ENCODE peak calls at places on chromosomes 16 and 17, in four cellular contexts. Z is HepG2; Y is CD8-positive, alpha-beta memory T cell; J is tibial nerve. O is an unnamed sample. For H3K4me1 and H3K27me3, the result is how much of the 10 kb centered on the place peaks cover.

GRCh38 chr17:81277421-81277820 is 17.7 kb downstream of the SLC38A10 start:
- DNase-seq in Z (no peak), J (no peak), Y (no peak), O (no peak)

GRCh38 chr17:10737168-10737622 is 7.4 kb upstream of the TMEM220 start:
- DNase-seq in J (peak), Z (peak), Y (no peak), O (peak)

GRCh38 chr16:4373909-4374742 is 2.5 kb downstream of the VASN start:
- DNase-seq in J (peak), Z (no peak), Y (no peak), O (no peak)

GRCh38 chr16:35598696-35599332 is 2139.4 kb downstream of the TP53TG3F start:
- DNase-seq in J (no peak), Z (no peak), Y (no peak), O (no peak)

GRCh38 chr16:22262460-22262859 is 34.7 kb upstream of the POLR3E start:
- DNase-seq in J (no peak), Z (no peak), Y (no peak), O (no peak)

GRCh38 chr16:86584071-86584685 is 5.8 kb downstream of the FOXL1 start:
- DNase-seq in Z (no peak), Y (no peak), J (no peak), O (no peak)

GRCh38 chr17:74757502-74757901 is 9.1 kb downstream of the NHERF1 start:
- DNase-seq in Z (no peak), Y (no peak), J (no peak), O (no peak)

GRCh38 chr16:11322823-11323222 is 22.4 kb upstream of the RMI2 start:
- DNase-seq in J (no peak), Y (no peak), Z (no peak), O (no peak)

GRCh38 chr17:66491213-66491612 is 188.8 kb downstream of the PRKCA start:
- DNase-seq in Z (no peak), J (no peak), Y (no peak), O (no peak)

DNA sequence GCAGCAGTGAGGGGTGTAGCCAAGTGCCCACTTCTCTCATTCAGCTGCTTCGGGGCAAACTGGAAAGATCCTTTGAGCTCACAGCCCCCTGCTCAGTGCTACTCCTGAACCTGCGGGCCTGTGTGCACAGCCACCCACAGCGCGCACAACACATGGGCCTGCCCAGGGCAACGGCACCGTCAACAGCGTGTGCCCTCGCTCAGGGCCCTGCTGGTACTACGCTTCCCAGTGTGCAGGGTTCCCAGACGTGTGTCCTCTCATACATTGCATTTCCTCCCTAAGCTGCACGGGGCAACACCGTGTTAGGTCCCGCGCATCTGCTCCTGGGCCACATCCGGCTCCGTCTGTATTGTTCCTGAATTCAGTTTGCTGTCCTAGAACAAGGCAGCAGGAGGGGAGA is 15.1 kb downstream of the MRM3 start:
- DNase-seq in J (no peak), Z (no peak), Y (no peak), O (no peak)
- H3K4me1 ChIP-seq in J (under half), Z (under half), Y (under half), O (under half)

GRCh38 chr17:47872019-47872650 is 21.2 kb upstream of the SP6 start:
- DNase-seq in J (no peak), Y (no peak), Z (no peak), O (no peak)
- H3K27me3 ChIP-seq in J (half or more), Y (under half), Z (under half), O (under half)

DNA sequence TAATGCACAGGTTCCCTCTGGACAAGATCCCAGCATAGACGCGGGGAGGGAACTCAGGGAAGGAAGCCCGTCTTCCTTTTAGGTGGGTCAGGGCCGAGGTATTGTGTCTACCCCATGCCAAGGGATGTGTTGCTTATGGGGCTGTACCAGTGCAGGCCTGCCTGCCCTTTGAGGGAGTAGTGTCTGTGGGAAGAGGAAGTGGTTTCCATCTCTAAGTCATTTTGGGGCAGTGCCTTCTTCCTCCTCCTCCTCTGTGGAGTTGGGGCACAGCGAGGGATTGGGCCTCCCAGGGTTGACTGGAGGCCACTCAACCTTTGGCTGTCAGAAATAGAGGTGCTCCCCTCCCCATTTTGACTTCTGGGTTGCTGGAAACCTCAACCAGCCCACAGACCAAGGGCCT is 26.5 kb downstream of the GJD3 start:
- DNase-seq in J (no peak), Y (no peak), Z (no peak), O (no peak)
- H3K4me1 ChIP-seq in J (half or more), Y (half or more), Z (under half), O (under half)

GRCh38 chr17:79545251-79546005 is 65.4 kb downstream of the RBFOX3 start:
- DNase-seq in Z (no peak), Y (no peak), J (no peak), O (no peak)
- H3K27me3 ChIP-seq in Z (half or more), Y (under half), J (under half), O (under half)

GRCh38 chr17:4341616-4341977 is 24.9 kb downstream of the UBE2G1 start:
- DNase-seq in Z (no peak), Y (no peak), J (no peak), O (no peak)
- H3K4me1 ChIP-seq in Z (under half), Y (under half), J (under half), O (under half)

O was measured in naive thymus-derived CD4-positive, alpha-beta T cell.